ENCODE peak calls at places on chromosomes 16 and 17, in seven cellular contexts. C is effector memory CD4-positive, alpha-beta T cell; T is stimulated activated CD4-positive, alpha-beta T cell treated with anti-CD3 and anti-CD28 coated beads, Interleukin-15, amount 100 ng/mL, for 48 hours; D is right cardiac atrium; H is activated CD4-positive, alpha-beta T cell treated with anti-CD3 and anti-CD28 coated beads for 48 hours; X is neuronal stem cell; F is NCI-H524. E is an unnamed sample.

GRCh38 chr16:85958731-85959130 is 59.8 kb downstream of the IRF8 start:
- DNase-seq in C (no peak), T (no peak), D (no peak), H (no peak), X (no peak), F (no peak), E (no peak)

GRCh38 chr17:16428098-16428882 is 12.9 kb downstream of the TRPV2 start:
- DNase-seq in C (no peak), T (no peak), D (peak; percentile 78), H (peak; percentile 78), X (no peak), F (peak; percentile 85), E (peak; percentile 22)

GRCh38 chr17:8041249-8041928 is 2.5 kb downstream of the ALOX15B start:
- DNase-seq in C (no peak), T (no peak), D (no peak), H (peak; percentile 68), X (peak; percentile 38), F (no peak), E (no peak)

GRCh38 chr16:31130899-31131298 is 4.6 kb downstream of the PRSS8 start:
- DNase-seq in C (no peak), T (no peak), D (no peak), H (no peak), X (no peak), F (no peak), E (no peak)

GRCh38 chr17:4591529-4591928 is 7.2 kb downstream of the SMTNL2 start:
- DNase-seq in C (no peak), T (no peak), D (no peak), H (no peak), X (no peak), F (no peak), E (no peak)

GRCh38 chr16:57345666-57346204 is 12.8 kb upstream of the CCL22 start:
- DNase-seq in C (no peak), T (no peak), D (no peak), H (no peak), X (no peak), F (no peak), E (no peak)

GRCh38 chr16:67987460-67988160 is 7.3 kb upstream of the DPEP3 start:
- DNase-seq in C (no peak), T (no peak), D (peak; percentile 58), H (no peak), X (no peak), F (no peak), E (no peak)

GRCh38 chr17:7852919-7853692 is 1.8 kb upstream of the TMEM88 start:
- DNase-seq in C (no peak), T (no peak), D (peak; percentile 62), H (no peak), X (no peak), F (no peak), E (no peak)

GRCh38 chr17:63497708-63498483 is 21.0 kb downstream of the ACE start:
- DNase-seq in C (no peak), T (no peak), D (peak; percentile 36), H (peak; percentile 16), X (no peak), F (peak; percentile 78), E (no peak)

GRCh38 chr16:86961133-86961720 is 356.0 kb downstream of the C16orf95 start:
- DNase-seq in C (no peak), T (no peak), D (no peak), H (no peak), X (no peak), F (peak; percentile 14), E (no peak)

GRCh38 chr17:12530126-12530525 is 135.6 kb upstream of the MYOCD start:
- DNase-seq in C (no peak), T (no peak), D (no peak), H (no peak), X (no peak), F (no peak), E (no peak)

GRCh38 chr17:1792495-1793446 is 30.9 kb downstream of the SERPINF1 start:
- DNase-seq in C (no peak), T (no peak), D (peak; percentile 22), H (no peak), X (no peak), F (no peak), E (no peak)

GRCh38 chr16:31842864-31843263 is 30.7 kb upstream of the ZNF267 start:
- DNase-seq in C (no peak), T (no peak), D (no peak), H (no peak), X (no peak), F (no peak), E (no peak)

GRCh38 chr17:59845595-59846390 is 47.0 kb downstream of the TUBD1 start:
- DNase-seq in C (no peak), T (no peak), D (no peak), H (peak; percentile 59), X (no peak), F (peak; percentile 97), E (no peak)

GRCh38 chr17:47918003-47918402 is 22.0 kb downstream of the SP2 start:
- DNase-seq in C (no peak), T (no peak), D (no peak), H (no peak), X (no peak), F (no peak), E (no peak)

GRCh38 chr17:2893422-2893914 is 97.2 kb downstream of the RAP1GAP2 start:
- DNase-seq in C (no peak), T (no peak), D (no peak), H (no peak), X (no peak), F (no peak), E (no peak)

GRCh38 chr16:55900616-55901393 is 25.6 kb upstream of the CES5A start:
- DNase-seq in C (no peak), T (no peak), D (no peak), H (no peak), X (no peak), F (no peak), E (no peak)

GRCh38 chr17:16171613-16172012 is 43.7 kb downstream of the NCOR1 start:
- DNase-seq in C (no peak), T (no peak), D (no peak), H (no peak), X (no peak), F (no peak), E (no peak)

GRCh38 chr17:57051886-57052342 is 33.1 kb upstream of the AKAP1 start:
- DNase-seq in C (no peak), T (no peak), D (no peak), H (no peak), X (no peak), F (no peak), E (no peak)

GRCh38 chr17:53058031-53058430 is 764.7 kb upstream of the KIF2B start:
- DNase-seq in C (no peak), T (no peak), D (no peak), H (no peak), X (no peak), F (no peak), E (no peak)

GRCh38 chr16:49712106-49712505 is 143.8 kb downstream of the ZNF423 start:
- DNase-seq in C (no peak), T (no peak), D (no peak), H (no peak), X (no peak), F (no peak), E (no peak)

GRCh38 chr17:43020789-43021738 is 1.1 kb downstream of the VAT1 start:
- DNase-seq in C (peak; percentile 17), T (no peak), D (peak; percentile 89), H (peak; percentile 40), X (peak; percentile 39), F (no peak), E (no peak)

GRCh38 chr17:81551458-81552243 is 502 bp downstream of the FAAP100 start:
- DNase-seq in C (no peak), T (no peak), D (peak; percentile 61), H (no peak), X (no peak), F (no peak), E (no peak)

GRCh38 chr17:59490259-59490658 is 75.2 kb upstream of the DHX40 start:
- DNase-seq in C (no peak), T (no peak), D (no peak), H (no peak), X (no peak), F (no peak), E (no peak)

GRCh38 chr17:78802008-78802407 is 19.9 kb upstream of the CYTH1 start:
- DNase-seq in C (no peak), T (no peak), D (no peak), H (no peak), X (no peak), F (no peak), E (no peak)

GRCh38 chr16:83903739-83904138 is 4.8 kb downstream of the MLYCD start:
- DNase-seq in C (no peak), T (no peak), D (peak; percentile 84), H (no peak), X (no peak), F (peak; percentile 60), E (no peak)

GRCh38 chr17:4599505-4600281 is 15.4 kb downstream of the SMTNL2 start:
- DNase-seq in C (no peak), T (no peak), D (peak; percentile 90), H (no peak), X (peak; percentile 44), F (peak; percentile 5), E (no peak)

GRCh38 chr16:77579283-77579985 is 142.9 kb upstream of the NUDT7 start:
- DNase-seq in C (no peak), T (no peak), D (no peak), H (no peak), X (no peak), F (no peak), E (no peak)

GRCh38 chr17:82964851-82965341 is 114.5 kb upstream of the METRNL start:
- DNase-seq in C (no peak), T (no peak), D (peak; percentile 39), H (no peak), X (no peak), F (no peak), E (no peak)

GRCh38 chr16:46747777-46748651 is at the start of gene MYLK3:
- DNase-seq in C (no peak), T (no peak), D (peak; percentile 84), H (no peak), X (peak; percentile 15), F (no peak), E (no peak)

GRCh38 chr16:23389201-23389600 is 63.8 kb downstream of the COG7 start:
- DNase-seq in C (no peak), T (no peak), D (no peak), H (no peak), X (no peak), F (no peak), E (no peak)

GRCh38 chr16:50547340-50547865 is 793 bp upstream of the NKD1 start:
- DNase-seq in C (peak; percentile 86), T (no peak), D (peak; percentile 79), H (peak; percentile 61), X (peak; percentile 41), F (peak; percentile 53), E (peak; percentile 78)

GRCh38 chr17:2856727-2857126 is 60.5 kb downstream of the RAP1GAP2 start:
- DNase-seq in C (no peak), T (no peak), D (no peak), H (no peak), X (no peak), F (no peak), E (no peak)

GRCh38 chr16:85584192-85584757 is 28.8 kb upstream of the GSE1 start:
- DNase-seq in C (no peak), T (no peak), D (no peak), H (no peak), X (no peak), F (no peak), E (no peak)

GRCh38 chr17:17883801-17884200 is 47.0 kb upstream of the SREBF1 start:
- DNase-seq in C (no peak), T (no peak), D (peak; percentile 8), H (no peak), X (no peak), F (peak; percentile 23), E (no peak)

GRCh38 chr16:89343501-89344291 is 126.2 kb downstream of the ZNF778 start:
- DNase-seq in C (no peak), T (no peak), D (peak; percentile 71), H (no peak), X (no peak), F (no peak), E (no peak)

GRCh38 chr16:13793788-13794461 is 126.0 kb upstream of the ERCC4 start:
- DNase-seq in C (no peak), T (no peak), D (no peak), H (no peak), X (no peak), F (no peak), E (no peak)

E was measured in T-helper 1 cell.